ENCODE peak calls at places on chromosomes 11 and 22, in nine cellular contexts. B is epithelial cell of esophagus; H is K562; U is stimulated activated CD8-positive, alpha-beta memory T cell treated with anti-CD3 and anti-CD28 coated beads, Interleukin-7, amount 100 ng/mL, for 4 hours; Q is T follicular helper cell; G is WTC11; F is astrocyte of the spinal cord; O is AG04449; V is RCC 7860. T is an unnamed sample.

GRCh38 chr11:66022401-66023185 is 3.7 kb downstream of the CATSPER1 start:
- DNase-seq in B (peak; percentile 58), H (peak; percentile 90), U (peak; percentile 31), Q (peak; percentile 64), G (peak; percentile 92), F (peak; percentile 56), O (no peak), V (peak; percentile 39), T (peak; percentile 96)

GRCh38 chr11:72524711-72525110 is 90.4 kb upstream of the CLPB start:
- DNase-seq in B (no peak), H (no peak), U (no peak), Q (no peak), G (no peak), F (no peak), O (no peak), V (no peak), T (no peak)

GRCh38 chr11:69157156-69157821 is 1.6 kb downstream of the SMIM38 start:
- DNase-seq in B (no peak), H (peak; percentile 50), U (no peak), Q (no peak), G (no peak), F (peak; percentile 46), O (no peak), V (no peak), T (peak; percentile 77)

GRCh38 chr11:98411777-98412176 is 609.0 kb upstream of the CNTN5 start:
- DNase-seq in B (no peak), H (no peak), U (no peak), Q (no peak), G (no peak), F (no peak), O (no peak), V (no peak), T (no peak)

GRCh38 chr11:31160504-31161422 is 208.8 kb downstream of the DCDC1 start:
- DNase-seq in B (peak; percentile 35), H (peak; percentile 18), U (no peak), Q (no peak), G (no peak), F (no peak), O (no peak), V (no peak), T (no peak)

GRCh38 chr11:102289510-102290078 is 27.7 kb upstream of the BIRC3 start:
- DNase-seq in B (no peak), H (no peak), U (no peak), Q (no peak), G (no peak), F (peak; percentile 25), O (no peak), V (no peak), T (no peak)

GRCh38 chr22:23285734-23286133 is 105.4 kb downstream of the BCR start:
- DNase-seq in B (no peak), H (peak; percentile 64), U (no peak), Q (no peak), G (no peak), F (peak; percentile 35), O (no peak), V (peak; percentile 84), T (no peak)

GRCh38 chr22:46075764-46076531 is 74.4 kb upstream of the PPARA start:
- DNase-seq in B (no peak), H (no peak), U (no peak), Q (no peak), G (no peak), F (no peak), O (no peak), V (no peak), T (no peak)

GRCh38 chr11:665062-665706 is 28.1 kb downstream of the DRD4 start:
- DNase-seq in B (no peak), H (no peak), U (no peak), Q (no peak), G (no peak), F (no peak), O (no peak), V (no peak), T (no peak)

GRCh38 chr11:126594921-126595367 is 239.5 kb downstream of the ST3GAL4 start:
- DNase-seq in B (no peak), H (no peak), U (no peak), Q (no peak), G (no peak), F (no peak), O (no peak), V (no peak), T (no peak)

GRCh38 chr11:25535462-25535861 is 796.5 kb upstream of the ANO3 start:
- DNase-seq in B (peak; percentile 43), H (no peak), U (no peak), Q (no peak), G (no peak), F (no peak), O (no peak), V (no peak), T (no peak)

GRCh38 chr11:112613051-112613972 is 347.9 kb upstream of the NCAM1 start:
- DNase-seq in B (peak; percentile 79), H (no peak), U (no peak), Q (no peak), G (no peak), F (peak; percentile 75), O (no peak), V (peak; percentile 3), T (no peak)

GRCh38 chr11:120337133-120337895 is 1.1 kb downstream of the ARHGEF12 start:
- DNase-seq in B (no peak), H (no peak), U (no peak), Q (no peak), G (peak; percentile 30), F (no peak), O (no peak), V (peak; percentile 22), T (no peak)

GRCh38 chr22:35369996-35370395 is 10.9 kb upstream of the HMOX1 start:
- DNase-seq in B (no peak), H (no peak), U (no peak), Q (no peak), G (no peak), F (no peak), O (no peak), V (no peak), T (no peak)

GRCh38 chr11:68825603-68826002 is 16.1 kb downstream of the CPT1A start:
- DNase-seq in B (peak; percentile 39), H (no peak), U (no peak), Q (peak; percentile 35), G (peak; percentile 62), F (no peak), O (no peak), V (no peak), T (no peak)

GRCh38 chr22:35777335-35777975 is 59.8 kb downstream of the APOL5 start:
- DNase-seq in B (peak; percentile 78), H (no peak), U (no peak), Q (no peak), G (no peak), F (peak; percentile 81), O (peak; percentile 45), V (peak; percentile 67), T (no peak)

GRCh38 chr11:75388386-75389275 is 10.7 kb upstream of the RPS3 start:
- DNase-seq in B (peak; percentile 75), H (peak; percentile 79), U (peak; percentile 63), Q (peak; percentile 48), G (peak; percentile 75), F (peak; percentile 72), O (no peak), V (peak; percentile 40), T (peak; percentile 58)

GRCh38 chr22:43449831-43450225 is 38.0 kb downstream of the MPPED1 start:
- DNase-seq in B (no peak), H (no peak), U (no peak), Q (no peak), G (no peak), F (no peak), O (no peak), V (no peak), T (no peak)

GRCh38 chr11:20154381-20154780 is 5.9 kb downstream of the DBX1 start:
- DNase-seq in B (peak; percentile 26), H (no peak), U (no peak), Q (no peak), G (no peak), F (no peak), O (peak; percentile 23), V (no peak), T (no peak)

GRCh38 chr11:119339581-119340334 is 925 bp downstream of the C1QTNF5 start:
- DNase-seq in B (peak; percentile 29), H (peak; percentile 92), U (no peak), Q (no peak), G (peak; percentile 85), F (peak; percentile 51), O (no peak), V (no peak), T (peak; percentile 78)

GRCh38 chr11:73257342-73258103 is 14.6 kb upstream of the P2RY6 start:
- DNase-seq in B (peak; percentile 92), H (no peak), U (no peak), Q (no peak), G (no peak), F (peak; percentile 94), O (peak; percentile 93), V (peak; percentile 96), T (no peak)

GRCh38 chr11:92386577-92386976 is 162.0 kb downstream of the FAT3 start:
- DNase-seq in B (no peak), H (no peak), U (no peak), Q (no peak), G (no peak), F (no peak), O (no peak), V (no peak), T (no peak)

GRCh38 chr11:63768232-63769043 is at the start of gene ZFTA:
- DNase-seq in B (peak; percentile 56), H (peak; percentile 91), U (no peak), Q (peak; percentile 43), G (peak; percentile 75), F (peak; percentile 64), O (no peak), V (peak; percentile 15), T (peak; percentile 83)

GRCh38 chr11:69035959-69036340 is 12.8 kb upstream of the TPCN2 start:
- DNase-seq in B (no peak), H (no peak), U (no peak), Q (no peak), G (no peak), F (no peak), O (no peak), V (no peak), T (no peak)

GRCh38 chr22:25210831-25211230 is 8.6 kb upstream of the CRYBB2 start:
- DNase-seq in B (peak; percentile 5), H (no peak), U (no peak), Q (no peak), G (no peak), F (no peak), O (no peak), V (no peak), T (no peak)

GRCh38 chr11:92828576-92828975 is 140.9 kb upstream of the MTNR1B start:
- DNase-seq in B (no peak), H (no peak), U (no peak), Q (no peak), G (no peak), F (no peak), O (no peak), V (no peak), T (peak; percentile 18)

GRCh38 chr11:34564406-34564805 is 50.8 kb upstream of the ELF5 start:
- DNase-seq in B (peak; percentile 75), H (no peak), U (no peak), Q (no peak), G (no peak), F (no peak), O (no peak), V (no peak), T (no peak)

GRCh38 chr11:33383920-33384209 is 126.7 kb downstream of the HIPK3 start:
- DNase-seq in B (no peak), H (no peak), U (no peak), Q (no peak), G (no peak), F (no peak), O (no peak), V (no peak), T (no peak)

GRCh38 chr11:114738954-114739353 is 60.6 kb downstream of the NXPE2 start:
- DNase-seq in B (peak; percentile 67), H (peak; percentile 30), U (no peak), Q (no peak), G (peak; percentile 62), F (peak; percentile 39), O (no peak), V (peak; percentile 8), T (peak; percentile 18)

GRCh38 chr11:111745719-111746504 is 20.3 kb downstream of the PPP2R1B start:
- DNase-seq in B (no peak), H (no peak), U (no peak), Q (no peak), G (no peak), F (no peak), O (no peak), V (no peak), T (no peak)

GRCh38 chr11:86162257-86162656 is 82.3 kb upstream of the EED start:
- DNase-seq in B (peak; percentile 81), H (peak; percentile 50), U (no peak), Q (no peak), G (no peak), F (peak; percentile 86), O (no peak), V (peak; percentile 47), T (no peak)

T was measured in neural crest cell.